ENCODE peak calls at places on chromosomes 7 and 10, in six cellular contexts. E, K, S, A, G and R are unnamed samples.

GRCh38 chr7:126856691-126857291 is 395.9 kb downstream of the GRM8 start:
- DNase-seq in K (no peak), S (no peak), E (peak; percentile 12), G (peak; percentile 31), A (peak; percentile 54), R (peak; percentile 4)

GRCh38 chr7:33813331-33813730 is 92.0 kb upstream of the BMPER start:
- DNase-seq in A (peak; percentile 60), E (no peak), S (peak; percentile 79), G (no peak), K (no peak), R (no peak)

GRCh38 chr10:97318772-97319651 is at the start of gene FRAT1:
- DNase-seq in E (peak; percentile 80), G (peak; percentile 87), A (peak; percentile 92), K (peak; percentile 91), S (peak; percentile 94), R (peak; percentile 96)

GRCh38 chr7:2849941-2850766 is 6.0 kb upstream of the GNA12 start:
- DNase-seq in A (no peak), S (no peak), E (no peak), K (no peak), G (no peak), R (no peak)

GRCh38 chr10:127402596-127403409 is 146.3 kb upstream of the NPS start:
- DNase-seq in S (no peak), E (no peak), A (no peak), G (no peak), K (no peak), R (no peak)

GRCh38 chr7:158094671-158095256 is 492.9 kb downstream of the PTPRN2 start:
- DNase-seq in K (no peak), S (no peak), A (no peak), E (no peak), G (no peak), R (no peak)

GRCh38 chr7:82527831-82528230 is 84.3 kb upstream of the CACNA2D1 start:
- DNase-seq in S (peak; percentile 76), K (no peak), G (no peak), A (peak; percentile 74), E (peak; percentile 23), R (peak; percentile 28)

GRCh38 chr7:1569833-1570632 is at the start of gene PSMG3:
- DNase-seq in E (peak; percentile 88), G (peak; percentile 90), A (peak; percentile 93), K (peak; percentile 87), S (peak; percentile 93), R (peak; percentile 98)

GRCh38 chr7:136198168-136198567 is 221.0 kb upstream of the MTPN start:
- DNase-seq in E (no peak), G (no peak), S (no peak), A (no peak), K (no peak), R (no peak)